ENCODE peak calls at places on chromosomes 3 and 15, in six cellular contexts. Q, C, D, Z, F and M are unnamed samples.
A peak's percentile ranks its signal among the peaks of the same experiment; 100 is the strongest.

GRCh38 chr3:188775412-188775811 is 396.4 kb upstream of the TPRG1 start:
- ATAC-seq in Q (no peak), C (no peak), D (no peak), Z (no peak), F (no peak), M (no peak)

GRCh38 chr3:184155644-184156521 is 706 bp downstream of the DVL3 start:
- ATAC-seq in Q (peak; percentile 79), C (peak; percentile 67), D (peak; percentile 16), Z (peak; percentile 62), F (peak; percentile 67), M (peak; percentile 41)

GRCh38 chr3:13879102-13879945 is 547 bp downstream of the WNT7A start:
- ATAC-seq in Q (peak; percentile 27), C (peak; percentile 52), D (no peak), Z (peak; percentile 44), F (no peak), M (peak; percentile 19)

GRCh38 chr3:27752926-27753325 is 30.8 kb upstream of the EOMES start:
- ATAC-seq in Q (peak; percentile 92), C (no peak), D (no peak), Z (peak; percentile 61), F (no peak), M (no peak)

GRCh38 chr3:188262913-188263683 is 109.1 kb downstream of the LPP start:
- ATAC-seq in Q (no peak), C (no peak), D (peak; percentile 50), Z (no peak), F (no peak), M (peak; percentile 74)

GRCh38 chr3:182258538-182259177 is 534.6 kb upstream of the ATP11B start:
- ATAC-seq in Q (no peak), C (no peak), D (no peak), Z (no peak), F (no peak), M (peak; percentile 60)

GRCh38 chr15:49990835-49991540 is 128.0 kb downstream of the ATP8B4 start:
- ATAC-seq in Q (no peak), C (no peak), D (no peak), Z (no peak), F (no peak), M (no peak)

GRCh38 chr3:55091381-55092225 is 163.7 kb upstream of the LRTM1 start:
- ATAC-seq in Q (no peak), C (no peak), D (no peak), Z (no peak), F (no peak), M (no peak)

GRCh38 chr15:33152502-33153109 is 41.9 kb downstream of the FMN1 start:
- ATAC-seq in Q (no peak), C (no peak), D (peak; percentile 30), Z (no peak), F (no peak), M (peak; percentile 19)

GRCh38 chr3:20066848-20067617 is 26.8 kb downstream of the KAT2B start:
- ATAC-seq in Q (no peak), C (no peak), D (no peak), Z (peak; percentile 79), F (no peak), M (no peak)

GRCh38 chr3:162956711-162957110 is 1460.1 kb downstream of the OTOL1 start:
- ATAC-seq in Q (no peak), C (no peak), D (no peak), Z (no peak), F (no peak), M (no peak)

GRCh38 chr15:51917493-51917892 is 54.1 kb downstream of the LEO1 start:
- ATAC-seq in Q (peak; percentile 52), C (no peak), D (no peak), Z (no peak), F (no peak), M (peak; percentile 90)

GRCh38 chr15:62060896-62061280 is 641 bp upstream of the VPS13C start:
- ATAC-seq in Q (peak; percentile 9), C (peak; percentile 24), D (no peak), Z (peak; percentile 5), F (peak; percentile 2), M (no peak)

GRCh38 chr3:122247087-122247824 is 63.8 kb downstream of the CASR start:
- ATAC-seq in Q (peak; percentile 34), C (no peak), D (no peak), Z (no peak), F (no peak), M (no peak)

GRCh38 chr15:84638103-84638502 is 16.0 kb downstream of the WDR73 start:
- ATAC-seq in Q (no peak), C (no peak), D (no peak), Z (no peak), F (no peak), M (peak; percentile 70)

GRCh38 chr3:187673012-187673411 is 2.8 kb upstream of the SST start:
- ATAC-seq in Q (no peak), C (no peak), D (no peak), Z (no peak), F (no peak), M (no peak)

GRCh38 chr15:58330836-58331561 is 100.8 kb upstream of the LIPC start:
- ATAC-seq in Q (no peak), C (no peak), D (no peak), Z (no peak), F (no peak), M (no peak)

GRCh38 chr3:52070724-52071621 is 14.6 kb upstream of the DUSP7 start:
- ATAC-seq in Q (peak; percentile 84), C (no peak), D (peak; percentile 82), Z (peak; percentile 52), F (no peak), M (no peak)

GRCh38 chr3:25156526-25157075 is 271.5 kb upstream of the RARB start:
- ATAC-seq in Q (no peak), C (no peak), D (peak; percentile 88), Z (no peak), F (no peak), M (no peak)

GRCh38 chr3:8237893-8238292 is 263.7 kb upstream of the LMCD1 start:
- ATAC-seq in Q (no peak), C (no peak), D (peak; percentile 78), Z (no peak), F (no peak), M (no peak)

GRCh38 chr3:20396335-20396734 is 210.3 kb upstream of the SGO1 start:
- ATAC-seq in Q (no peak), C (no peak), D (no peak), Z (no peak), F (no peak), M (no peak)

GRCh38 chr3:8503461-8503860 is 1.8 kb downstream of the LMCD1 start:
- ATAC-seq in Q (no peak), C (no peak), D (no peak), Z (no peak), F (no peak), M (no peak)

GRCh38 chr15:32100286-32100685 is 70.0 kb downstream of the CHRNA7 start:
- ATAC-seq in Q (peak; percentile 61), C (no peak), D (no peak), Z (no peak), F (no peak), M (no peak)

GRCh38 chr3:41216993-41217392 is 17.7 kb downstream of the CTNNB1 start:
- ATAC-seq in Q (peak; percentile 44), C (no peak), D (no peak), Z (no peak), F (no peak), M (no peak)

GRCh38 chr15:73991726-73992593 is at the start of gene STOML1:
- ATAC-seq in Q (peak; percentile 89), C (peak; percentile 81), D (peak; percentile 89), Z (peak; percentile 82), F (peak; percentile 86), M (peak; percentile 81)

GRCh38 chr3:127442551-127442950 is 148.0 kb downstream of the TPRA1 start:
- ATAC-seq in Q (no peak), C (no peak), D (no peak), Z (no peak), F (no peak), M (no peak)

GRCh38 chr15:78997981-78998499 is 53.2 kb upstream of the CTSH start:
- ATAC-seq in Q (no peak), C (no peak), D (no peak), Z (no peak), F (no peak), M (no peak)

GRCh38 chr3:81492048-81492447 is 269.4 kb downstream of the GBE1 start:
- ATAC-seq in Q (no peak), C (no peak), D (peak; percentile 90), Z (no peak), F (no peak), M (no peak)

GRCh38 chr15:67240235-67241131 is 14.0 kb downstream of the AAGAB start:
- ATAC-seq in Q (no peak), C (no peak), D (no peak), Z (peak; percentile 78), F (peak; percentile 7), M (peak; percentile 28)

GRCh38 chr3:23115171-23115877 is 87.8 kb upstream of the UBE2E2 start:
- ATAC-seq in Q (no peak), C (no peak), D (no peak), Z (no peak), F (no peak), M (no peak)